ENCODE peak calls at places on chromosomes 5 and 9, in six cellular contexts. One of them, this sample, is unnamed.

GRCh38 chr9:87569008-87569908 is 71.6 kb downstream of the DAPK1 start:
- DNase-seq in fibroblast of the conjunctiva: no peak
- DNase-seq in HS-27A: no peak
- DNase-seq in HEK293T: no peak
- DNase-seq in mesenchymal stem cell: no peak
- DNase-seq in NCI-H1092 treated with DMSO at 0.1 percent for 48 hours: peak
- DNase-seq in this sample: no peak

GRCh38 chr9:134872482-134873231 is 8.0 kb upstream of the FCN2 start:
- DNase-seq in fibroblast of the conjunctiva: no peak
- DNase-seq in NCI-H1092 treated with DMSO at 0.1 percent for 48 hours: no peak
- DNase-seq in mesenchymal stem cell: no peak
- DNase-seq in HEK293T: no peak
- DNase-seq in HS-27A: no peak
- DNase-seq in this sample: peak

GRCh38 chr5:68251804-68252648 is 36.5 kb downstream of the PIK3R1 start:
- DNase-seq in HEK293T: no peak
- DNase-seq in mesenchymal stem cell: peak
- DNase-seq in HS-27A: no peak
- DNase-seq in NCI-H1092 treated with DMSO at 0.1 percent for 48 hours: no peak
- DNase-seq in fibroblast of the conjunctiva: peak
- DNase-seq in this sample: no peak

GRCh38 chr9:109705515-109705914 is 74.5 kb upstream of the PALM2AKAP2 start:
- DNase-seq in HEK293T: no peak
- DNase-seq in HS-27A: peak
- DNase-seq in fibroblast of the conjunctiva: no peak
- DNase-seq in NCI-H1092 treated with DMSO at 0.1 percent for 48 hours: no peak
- DNase-seq in mesenchymal stem cell: peak
- DNase-seq in this sample: no peak

GRCh38 chr9:114237781-114238180 is 82.4 kb downstream of the COL27A1 start:
- DNase-seq in NCI-H1092 treated with DMSO at 0.1 percent for 48 hours: no peak
- DNase-seq in HS-27A: no peak
- DNase-seq in HEK293T: no peak
- DNase-seq in fibroblast of the conjunctiva: no peak
- DNase-seq in mesenchymal stem cell: no peak
- DNase-seq in this sample: no peak

GRCh38 chr5:33273985-33274384 is 166.8 kb upstream of the TARS1 start:
- DNase-seq in NCI-H1092 treated with DMSO at 0.1 percent for 48 hours: no peak
- DNase-seq in HS-27A: no peak
- DNase-seq in HEK293T: no peak
- DNase-seq in mesenchymal stem cell: no peak
- DNase-seq in fibroblast of the conjunctiva: no peak
- DNase-seq in this sample: no peak

GRCh38 chr9:79664375-79664825 is 92.6 kb downstream of the TLE4 start:
- DNase-seq in mesenchymal stem cell: peak
- DNase-seq in NCI-H1092 treated with DMSO at 0.1 percent for 48 hours: no peak
- DNase-seq in HS-27A: no peak
- DNase-seq in HEK293T: peak
- DNase-seq in fibroblast of the conjunctiva: no peak
- DNase-seq in this sample: no peak

GRCh38 chr9:133702798-133703570 is 35.2 kb downstream of the SARDH start:
- DNase-seq in HS-27A: no peak
- DNase-seq in HEK293T: no peak
- DNase-seq in mesenchymal stem cell: no peak
- DNase-seq in fibroblast of the conjunctiva: no peak
- DNase-seq in NCI-H1092 treated with DMSO at 0.1 percent for 48 hours: no peak
- DNase-seq in this sample: no peak

GRCh38 chr5:73233461-73234151 is 60.6 kb downstream of the TMEM174 start:
- DNase-seq in HEK293T: no peak
- DNase-seq in NCI-H1092 treated with DMSO at 0.1 percent for 48 hours: no peak
- DNase-seq in mesenchymal stem cell: peak
- DNase-seq in fibroblast of the conjunctiva: no peak
- DNase-seq in HS-27A: no peak
- DNase-seq in this sample: no peak

GRCh38 chr9:86946712-86947145 is 577 bp downstream of the GAS1 start:
- DNase-seq in HEK293T: no peak
- DNase-seq in NCI-H1092 treated with DMSO at 0.1 percent for 48 hours: peak
- DNase-seq in fibroblast of the conjunctiva: no peak
- DNase-seq in HS-27A: no peak
- DNase-seq in mesenchymal stem cell: peak
- DNase-seq in this sample: no peak

GRCh38 chr9:4225291-4226119 is 74.4 kb downstream of the GLIS3 start:
- DNase-seq in fibroblast of the conjunctiva: no peak
- DNase-seq in HEK293T: no peak
- DNase-seq in NCI-H1092 treated with DMSO at 0.1 percent for 48 hours: no peak
- DNase-seq in mesenchymal stem cell: peak
- DNase-seq in HS-27A: peak
- DNase-seq in this sample: no peak

GRCh38 chr5:19986036-19986619 is 1.9 kb downstream of the CDH18 start:
- DNase-seq in HEK293T: no peak
- DNase-seq in mesenchymal stem cell: peak
- DNase-seq in NCI-H1092 treated with DMSO at 0.1 percent for 48 hours: no peak
- DNase-seq in fibroblast of the conjunctiva: peak
- DNase-seq in HS-27A: no peak
- DNase-seq in this sample: no peak

GRCh38 chr9:16318516-16319060 is 551.9 kb downstream of the BNC2 start:
- DNase-seq in NCI-H1092 treated with DMSO at 0.1 percent for 48 hours: peak
- DNase-seq in HS-27A: no peak
- DNase-seq in fibroblast of the conjunctiva: no peak
- DNase-seq in mesenchymal stem cell: no peak
- DNase-seq in HEK293T: no peak
- DNase-seq in this sample: no peak

GRCh38 chr5:18043344-18043743 is 409.1 kb downstream of the TAF11L14 start:
- DNase-seq in fibroblast of the conjunctiva: no peak
- DNase-seq in mesenchymal stem cell: no peak
- DNase-seq in HEK293T: no peak
- DNase-seq in HS-27A: peak
- DNase-seq in NCI-H1092 treated with DMSO at 0.1 percent for 48 hours: no peak
- DNase-seq in this sample: no peak

GRCh38 chr9:126587187-126588185 is 26.2 kb upstream of the LMX1B start:
- DNase-seq in HS-27A: no peak
- DNase-seq in NCI-H1092 treated with DMSO at 0.1 percent for 48 hours: no peak
- DNase-seq in mesenchymal stem cell: peak
- DNase-seq in fibroblast of the conjunctiva: no peak
- DNase-seq in HEK293T: no peak
- DNase-seq in this sample: no peak